ENCODE peak calls at places on chromosome 2, in five cellular contexts. L, I, S, F and K are unnamed samples.

GRCh38 chr2:122063716-122064115 is 308.3 kb downstream of the TSN start:
- DNase-seq in I (no peak), L (no peak), S (no peak), F (no peak), K (no peak)

GRCh38 chr2:217362710-217363109 is 502.8 kb upstream of the TNP1 start:
- DNase-seq in F (no peak), L (no peak), I (no peak), S (no peak), K (no peak)

GRCh38 chr2:28406276-28407096 is 13.8 kb downstream of the FOSL2 start:
- DNase-seq in F (peak), I (peak), L (no peak), S (no peak), K (no peak)

GRCh38 chr2:1739961-1740713 is 4.2 kb downstream of the PXDN start:
- DNase-seq in I (peak), F (peak), L (no peak), S (no peak), K (no peak)

GRCh38 chr2:128549094-128549493 is 230.4 kb upstream of the HS6ST1 start:
- DNase-seq in F (no peak), S (no peak), I (no peak), L (no peak), K (no peak)

GRCh38 chr2:17536416-17536815 is 4.1 kb upstream of the VSNL1 start:
- DNase-seq in L (no peak), S (no peak), I (no peak), F (no peak), K (no peak)

GRCh38 chr2:136118819-136119716 is 1.1 kb upstream of the CXCR4 start:
- DNase-seq in F (no peak), L (no peak), S (peak), I (peak), K (no peak)

GRCh38 chr2:196927318-196928225 is 1.1 kb upstream of the PGAP1 start:
- DNase-seq in F (peak), S (no peak), L (no peak), I (peak), K (peak)

GRCh38 chr2:152171733-152172132 is 3.8 kb downstream of the STAM2 start:
- DNase-seq in F (no peak), L (no peak), I (no peak), S (no peak), K (no peak)

GRCh38 chr2:205864511-205864910 is 182.2 kb downstream of the NRP2 start:
- DNase-seq in S (no peak), F (no peak), I (no peak), L (no peak), K (no peak)

GRCh38 chr2:165969227-165969626 is 15.7 kb upstream of the TTC21B start:
- DNase-seq in S (no peak), F (no peak), L (no peak), I (no peak), K (no peak)

GRCh38 chr2:223469270-223470057 is 132.7 kb downstream of the SCG2 start:
- DNase-seq in S (no peak), I (no peak), L (no peak), F (peak), K (peak)

GRCh38 chr2:212939777-212940531 is 211.5 kb downstream of the IKZF2 start:
- DNase-seq in F (no peak), L (no peak), S (no peak), I (no peak), K (no peak)

DNA sequence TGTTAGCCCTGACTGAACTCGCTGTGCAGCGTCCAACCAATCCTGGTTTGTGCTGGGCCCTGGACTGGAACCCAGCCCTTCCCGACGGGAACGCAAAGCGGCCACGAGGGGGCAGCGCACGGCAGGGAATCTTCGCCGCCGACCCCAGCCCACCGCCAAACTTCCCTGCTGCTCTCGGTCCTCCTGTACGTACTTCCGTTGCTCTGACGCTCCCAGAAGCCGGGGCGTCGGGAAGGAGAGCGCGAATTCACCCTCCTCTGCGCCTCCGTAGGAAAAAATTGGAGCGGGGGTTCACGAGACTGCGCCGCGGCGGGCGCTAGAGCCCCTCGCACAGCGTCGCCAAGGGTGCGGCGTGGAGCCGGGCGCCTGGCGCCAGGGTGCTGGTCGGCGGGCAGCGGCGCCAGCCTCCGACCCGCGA is 948 bp upstream of the SH3RF3 start:
- DNase-seq in L (peak), F (peak), I (peak), S (peak), K (no peak)
- TF ChIP-seq CTCF in L (peak), F (peak), I (peak), S (peak), K (peak)

GRCh38 chr2:111919362-111919761 is 21.0 kb downstream of the MERTK start:
- DNase-seq in L (no peak), I (no peak), S (no peak), F (no peak), K (no peak)
- TF ChIP-seq CTCF in L (peak), I (no peak), S (no peak), F (peak), K (peak)

GRCh38 chr2:15682354-15682753 is 90.7 kb downstream of the DDX1 start:
- DNase-seq in L (no peak), F (no peak), S (no peak), I (no peak), K (no peak)
- TF ChIP-seq CTCF in L (no peak), F (no peak), S (no peak), I (no peak), K (no peak)

DNA sequence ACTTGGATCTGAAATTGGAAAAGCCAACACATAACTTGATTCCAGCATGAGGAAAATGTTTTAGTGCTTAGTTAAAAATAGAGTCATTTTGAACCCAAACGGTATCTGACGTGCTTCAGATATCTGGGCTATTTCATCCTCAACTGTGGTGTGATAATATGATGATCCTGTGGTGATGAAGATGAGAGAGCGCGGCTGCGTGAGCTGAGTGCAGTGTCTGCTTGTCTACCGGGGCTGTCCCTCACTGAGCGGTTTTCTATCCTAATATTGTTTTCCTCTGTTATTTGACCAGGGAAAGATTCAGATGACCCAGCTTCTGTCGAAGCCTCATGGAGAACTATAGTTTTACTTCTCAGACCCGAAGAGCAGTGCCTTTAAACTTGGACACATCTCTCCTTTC is 5.8 kb downstream of the TWIST2 start:
- DNase-seq in I (no peak), S (no peak), F (no peak), L (no peak), K (no peak)
- TF ChIP-seq CTCF in I (no peak), S (no peak), F (no peak), L (no peak), K (no peak)

DNA sequence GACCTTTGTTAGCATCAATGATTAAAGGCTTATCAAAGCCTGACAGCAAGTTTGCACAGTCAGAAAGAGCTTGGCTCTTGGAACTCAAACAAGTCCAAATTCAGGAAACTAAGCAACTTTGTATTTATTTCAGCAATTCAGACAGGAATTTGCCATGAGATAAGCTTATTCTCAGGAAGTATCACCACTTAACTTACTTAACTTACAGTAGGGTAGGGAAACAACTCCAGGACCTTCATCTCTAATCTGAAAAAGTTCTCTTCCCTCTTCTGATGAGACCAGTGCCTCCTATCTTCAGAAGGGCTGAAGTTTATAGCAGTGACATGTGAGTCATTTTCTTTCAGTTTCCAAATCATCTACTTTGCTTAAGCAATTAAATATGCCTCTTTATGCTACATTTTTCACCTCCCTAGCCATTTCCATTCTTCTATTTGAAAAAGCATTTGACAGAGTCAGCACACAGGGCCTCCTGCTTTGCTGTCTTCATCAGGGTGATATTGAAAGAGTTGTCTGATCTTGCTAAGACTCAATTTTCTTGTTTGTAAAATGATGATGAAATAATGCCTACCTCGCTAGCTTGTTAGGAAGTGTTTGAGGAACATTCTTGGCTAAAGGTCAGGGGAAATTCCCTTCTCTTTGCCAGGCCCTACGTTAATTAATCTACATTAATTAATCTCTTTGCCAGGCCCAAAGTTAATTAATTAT is 389.4 kb downstream of the RND3 start:
- DNase-seq in F (peak), I (no peak), S (no peak), L (no peak), K (peak)
- TF ChIP-seq CTCF in F (peak), I (no peak), S (no peak), L (peak), K (peak)